ENCODE peak calls at places on chromosomes 16 and 17, in four cellular contexts. One of them, this sample, is unnamed.

GRCh38 chr16:1781758-1782407 is 488 bp downstream of the SPSB3 start:
- DNase-seq in transverse colon: peak; percentile 37
- DNase-seq in HCT116: no peak
- DNase-seq in GM23338: peak; percentile 63
- DNase-seq in this sample: no peak

GRCh38 chr17:16123531-16123930 is 91.8 kb downstream of the NCOR1 start:
- DNase-seq in GM23338: no peak
- DNase-seq in transverse colon: no peak
- DNase-seq in HCT116: no peak
- DNase-seq in this sample: no peak

GRCh38 chr17:79801156-79802038 is 4.5 kb upstream of the CBX8 start:
- DNase-seq in GM23338: peak; percentile 53
- DNase-seq in HCT116: peak; percentile 45
- DNase-seq in transverse colon: peak; percentile 55
- DNase-seq in this sample: no peak

GRCh38 chr16:27618611-27619380 is 68.9 kb downstream of the KATNIP start:
- DNase-seq in transverse colon: no peak
- DNase-seq in GM23338: no peak
- DNase-seq in HCT116: no peak
- DNase-seq in this sample: no peak

GRCh38 chr16:4591706-4592470 is 22.8 kb downstream of the UBALD1 start:
- DNase-seq in transverse colon: no peak
- DNase-seq in HCT116: no peak
- DNase-seq in GM23338: no peak
- DNase-seq in this sample: no peak

GRCh38 chr16:84868829-84869457 is 49.2 kb downstream of the CRISPLD2 start:
- DNase-seq in HCT116: no peak
- DNase-seq in transverse colon: no peak
- DNase-seq in GM23338: no peak
- DNase-seq in this sample: no peak

GRCh38 chr16:88317619-88317977 is 65.2 kb upstream of the ZNF469 start:
- DNase-seq in HCT116: no peak
- DNase-seq in transverse colon: no peak
- DNase-seq in GM23338: no peak
- DNase-seq in this sample: no peak

GRCh38 chr16:85908444-85908843 is 9.5 kb downstream of the IRF8 start:
- DNase-seq in transverse colon: no peak
- DNase-seq in GM23338: no peak
- DNase-seq in HCT116: no peak
- DNase-seq in this sample: no peak

GRCh38 chr17:17109896-17110295 is 67.6 kb downstream of the MPRIP start:
- DNase-seq in HCT116: no peak
- DNase-seq in GM23338: no peak
- DNase-seq in transverse colon: peak; percentile 87
- DNase-seq in this sample: no peak

GRCh38 chr17:82668631-82669099 is 20.4 kb upstream of the WDR45B start:
- DNase-seq in HCT116: peak; percentile 43
- DNase-seq in GM23338: peak; percentile 92
- DNase-seq in transverse colon: peak; percentile 79
- DNase-seq in this sample: no peak

GRCh38 chr16:76565542-76565941 is 288.3 kb downstream of the CNTNAP4 start:
- DNase-seq in GM23338: no peak
- DNase-seq in HCT116: no peak
- DNase-seq in transverse colon: no peak
- DNase-seq in this sample: no peak

GRCh38 chr17:19650826-19651225 is 2.3 kb downstream of the ALDH3A2 start:
- DNase-seq in GM23338: no peak
- DNase-seq in HCT116: no peak
- DNase-seq in transverse colon: no peak
- DNase-seq in this sample: no peak

GRCh38 chr16:48963306-48963705 is 318.3 kb downstream of the CBLN1 start:
- DNase-seq in GM23338: no peak
- DNase-seq in transverse colon: no peak
- DNase-seq in HCT116: peak; percentile 42
- DNase-seq in this sample: no peak

GRCh38 chr16:87960851-87961250 is 9.6 kb downstream of the BANP start:
- DNase-seq in GM23338: no peak
- DNase-seq in HCT116: no peak
- DNase-seq in transverse colon: no peak
- DNase-seq in this sample: no peak

GRCh38 chr17:64245218-64246145 is 17.6 kb downstream of the TEX2 start:
- DNase-seq in GM23338: no peak
- DNase-seq in transverse colon: no peak
- DNase-seq in HCT116: no peak
- DNase-seq in this sample: no peak

GRCh38 chr16:68369697-68370096 is 58.9 kb downstream of the PRMT7 start:
- DNase-seq in HCT116: no peak
- DNase-seq in GM23338: no peak
- DNase-seq in transverse colon: peak; percentile 68
- DNase-seq in this sample: no peak

GRCh38 chr17:40303009-40303657 is 5.8 kb upstream of the RARA start:
- DNase-seq in HCT116: peak; percentile 35
- DNase-seq in transverse colon: peak; percentile 62
- DNase-seq in GM23338: peak; percentile 74
- DNase-seq in this sample: peak; percentile 62

GRCh38 chr17:12320286-12320685 is 299.6 kb downstream of the MAP2K4 start:
- DNase-seq in HCT116: no peak
- DNase-seq in GM23338: no peak
- DNase-seq in transverse colon: no peak
- DNase-seq in this sample: no peak

GRCh38 chr16:27318399-27319256 is 4.9 kb downstream of the IL4R start:
- DNase-seq in transverse colon: peak; percentile 48
- DNase-seq in HCT116: no peak
- DNase-seq in GM23338: no peak
- DNase-seq in this sample: peak; percentile 84

GRCh38 chr17:62801553-62801952 is 6.6 kb downstream of the MARCHF10 start:
- DNase-seq in transverse colon: no peak
- DNase-seq in HCT116: no peak
- DNase-seq in GM23338: no peak
- DNase-seq in this sample: no peak

GRCh38 chr16:66430214-66430613 is 3.1 kb downstream of the BEAN1 start:
- DNase-seq in transverse colon: no peak
- DNase-seq in GM23338: no peak
- DNase-seq in HCT116: no peak
- DNase-seq in this sample: no peak

GRCh38 chr17:66364508-66365203 is 62.2 kb downstream of the PRKCA start:
- DNase-seq in transverse colon: no peak
- DNase-seq in HCT116: no peak
- DNase-seq in GM23338: no peak
- DNase-seq in this sample: no peak

GRCh38 chr17:12859520-12859919 is 70.2 kb downstream of the ARHGAP44 start:
- DNase-seq in GM23338: no peak
- DNase-seq in HCT116: no peak
- DNase-seq in transverse colon: no peak
- DNase-seq in this sample: no peak

GRCh38 chr16:87580855-87581261 is 21.4 kb upstream of the JPH3 start:
- DNase-seq in GM23338: peak; percentile 36
- DNase-seq in transverse colon: no peak
- DNase-seq in HCT116: no peak
- DNase-seq in this sample: no peak

GRCh38 chr17:38585056-38585804 is 20.5 kb downstream of the SRCIN1 start:
- DNase-seq in HCT116: no peak
- DNase-seq in transverse colon: peak; percentile 17
- DNase-seq in GM23338: no peak
- DNase-seq in this sample: no peak

GRCh38 chr17:76644995-76645394 is 1.4 kb upstream of the ST6GALNAC1 start:
- DNase-seq in transverse colon: peak; percentile 54
- DNase-seq in GM23338: no peak
- DNase-seq in HCT116: no peak
- DNase-seq in this sample: no peak

GRCh38 chr17:76643553-76644148 is at the start of gene ST6GALNAC1:
- DNase-seq in GM23338: no peak
- DNase-seq in HCT116: no peak
- DNase-seq in transverse colon: peak; percentile 88
- DNase-seq in this sample: no peak

GRCh38 chr17:76642032-76642561 is 1.5 kb downstream of the ST6GALNAC1 start:
- DNase-seq in HCT116: no peak
- DNase-seq in GM23338: no peak
- DNase-seq in transverse colon: no peak
- DNase-seq in this sample: no peak

GRCh38 chr17:76641501-76641900 is 2.1 kb downstream of the ST6GALNAC1 start:
- DNase-seq in transverse colon: no peak
- DNase-seq in HCT116: peak; percentile 22
- DNase-seq in GM23338: peak; percentile 42
- DNase-seq in this sample: no peak

DNA sequence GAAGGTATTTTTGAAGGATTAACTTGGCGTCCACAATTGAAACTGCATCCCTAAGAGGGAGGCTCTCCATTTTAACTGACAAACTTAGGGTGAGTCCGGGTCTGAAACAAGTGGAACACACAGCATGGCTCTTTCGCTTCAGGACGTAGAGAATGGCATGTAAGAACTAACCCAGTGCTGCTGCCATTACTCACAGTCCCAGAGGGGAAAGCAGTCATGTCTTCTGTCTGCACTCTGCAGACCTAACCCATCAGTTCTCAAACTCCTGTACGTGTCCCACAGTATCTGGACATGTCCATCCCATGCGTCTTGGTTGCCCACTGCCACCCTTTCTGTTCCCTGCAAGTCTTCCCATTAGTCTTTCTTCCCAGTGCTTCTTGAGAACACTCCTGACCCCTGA is 563 bp downstream of the ST6GALNAC1 start:
- DNase-seq in HCT116: no peak
- DNase-seq in GM23338: no peak
- DNase-seq in transverse colon: no peak
- DNase-seq in this sample: no peak
- H3K27ac ChIP-seq in HCT116: no peak overlapping the region
- H3K27ac ChIP-seq in GM23338: no peak overlapping the region
- H3K27ac ChIP-seq in transverse colon: peak overlapping the region; percentile 88
- H3K27ac ChIP-seq in this sample: no peak overlapping the region

DNA sequence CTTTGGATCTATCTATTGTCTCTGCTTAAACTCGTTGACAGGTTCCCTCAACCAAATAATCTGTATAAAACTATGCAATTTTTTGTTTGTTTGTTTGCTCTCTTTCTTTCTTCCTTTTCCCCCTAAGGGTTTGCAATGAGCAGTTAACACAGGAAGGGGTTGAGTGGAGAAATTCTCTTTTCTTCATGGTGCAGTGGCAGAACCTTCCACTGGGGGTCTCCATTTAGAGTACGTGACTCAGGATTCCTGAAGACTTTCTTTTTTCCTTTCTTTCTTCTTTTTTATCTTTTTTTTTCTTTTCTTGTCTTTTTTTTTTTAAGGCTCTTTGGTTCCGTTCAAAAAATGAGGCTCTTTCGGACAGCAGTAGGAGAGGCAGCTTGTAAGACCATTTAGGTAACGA is 19.5 kb upstream of the RBFOX1 start:
- DNase-seq in HCT116: no peak
- DNase-seq in transverse colon: no peak
- DNase-seq in GM23338: peak; percentile 59
- DNase-seq in this sample: no peak
- TF ChIP-seq CTCF in HCT116: peak; percentile 26
- TF ChIP-seq CTCF in transverse colon: no peak
- TF ChIP-seq CTCF in GM23338: peak; percentile 42
- TF ChIP-seq CTCF in this sample: peak; percentile 10

GRCh38 chr17:37425268-37425667 is 18.6 kb downstream of the TADA2A start:
- DNase-seq in GM23338: no peak
- DNase-seq in HCT116: no peak
- DNase-seq in transverse colon: no peak
- DNase-seq in this sample: no peak

GRCh38 chr17:37429039-37429438 is 22.4 kb downstream of the TADA2A start:
- DNase-seq in transverse colon: no peak
- DNase-seq in GM23338: no peak
- DNase-seq in HCT116: no peak
- DNase-seq in this sample: no peak

GRCh38 chr17:37429442-37429841 is 22.8 kb downstream of the TADA2A start:
- DNase-seq in HCT116: no peak
- DNase-seq in GM23338: no peak
- DNase-seq in transverse colon: no peak
- DNase-seq in this sample: no peak

GRCh38 chr17:37432671-37433070 is 26.0 kb downstream of the TADA2A start:
- DNase-seq in transverse colon: no peak
- DNase-seq in GM23338: no peak
- DNase-seq in HCT116: no peak
- DNase-seq in this sample: no peak

DNA sequence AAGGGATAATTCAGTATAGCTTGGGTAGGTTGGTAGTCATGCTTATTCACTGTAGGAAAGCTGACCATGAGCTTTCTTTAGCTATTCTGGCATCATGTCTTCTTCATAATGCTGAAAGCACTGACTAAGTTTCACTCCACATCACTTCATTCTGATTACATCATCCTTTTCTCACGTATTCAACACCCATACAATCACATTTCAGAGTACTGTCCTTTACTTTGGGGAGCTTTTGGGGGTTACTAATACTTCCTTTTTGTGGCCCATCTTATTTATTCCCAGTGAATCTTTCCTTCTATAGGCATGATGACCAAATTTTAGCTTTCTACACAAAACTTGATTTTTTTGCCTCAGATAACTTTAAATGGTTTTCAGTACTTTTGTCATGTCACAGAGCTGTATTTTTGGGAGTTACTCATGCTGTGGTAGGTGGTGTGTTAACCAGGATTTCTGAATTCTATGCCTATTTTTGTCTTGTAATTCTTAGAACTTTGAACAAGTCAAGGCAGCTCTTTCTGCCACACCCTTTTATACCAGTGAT is 23.4 kb downstream of the TADA2A start:
- DNase-seq in GM23338: no peak
- DNase-seq in transverse colon: no peak
- DNase-seq in HCT116: no peak
- DNase-seq in this sample: no peak
- H3K27ac ChIP-seq in GM23338: peak overlapping the region; percentile 58
- H3K27ac ChIP-seq in transverse colon: no peak overlapping the region
- H3K27ac ChIP-seq in HCT116: no peak overlapping the region
- H3K27ac ChIP-seq in this sample: peak overlapping the region; percentile 67

GRCh38 chr17:49372428-49372827 is 10.4 kb upstream of the ZNF652 start:
- DNase-seq in HCT116: no peak
- DNase-seq in GM23338: no peak
- DNase-seq in transverse colon: no peak
- DNase-seq in this sample: no peak
- TF ChIP-seq CTCF in HCT116: no peak
- TF ChIP-seq CTCF in GM23338: no peak
- TF ChIP-seq CTCF in transverse colon: no peak
- TF ChIP-seq CTCF in this sample: no peak

GRCh38 chr17:42027961-42028790 is 8.3 kb downstream of the NKIRAS2 start:
- DNase-seq in HCT116: peak; percentile 39
- DNase-seq in transverse colon: no peak
- DNase-seq in GM23338: peak; percentile 92
- DNase-seq in this sample: no peak
- H3K27ac ChIP-seq in HCT116: no peak overlapping the region
- H3K27ac ChIP-seq in transverse colon: no peak overlapping the region
- H3K27ac ChIP-seq in GM23338: no peak overlapping the region
- H3K27ac ChIP-seq in this sample: no peak overlapping the region

GRCh38 chr17:51601622-51602261 is 341.4 kb downstream of the UTP18 start:
- DNase-seq in GM23338: no peak
- DNase-seq in transverse colon: no peak
- DNase-seq in HCT116: no peak
- DNase-seq in this sample: no peak
- TF ChIP-seq CTCF in GM23338: no peak
- TF ChIP-seq CTCF in transverse colon: no peak
- TF ChIP-seq CTCF in HCT116: no peak
- TF ChIP-seq CTCF in this sample: no peak

GRCh38 chr16:80837421-80838263 is 33.2 kb upstream of the CDYL2 start:
- DNase-seq in GM23338: no peak
- DNase-seq in HCT116: no peak
- DNase-seq in transverse colon: no peak
- DNase-seq in this sample: no peak
- H3K27ac ChIP-seq in GM23338: no peak overlapping the region
- H3K27ac ChIP-seq in HCT116: no peak overlapping the region
- H3K27ac ChIP-seq in transverse colon: no peak overlapping the region
- H3K27ac ChIP-seq in this sample: no peak overlapping the region

This sample was measured in coronary artery.